ENCODE peak calls at places on chromosome 21, in seven cellular contexts. One of them, this sample, is unnamed.

GRCh38 chr21:8990326-8991087 is 1530.9 kb upstream of the TPTE start:
- DNase-seq in NAMALWA: peak; percentile 23
- DNase-seq in amygdala: no peak
- DNase-seq in midbrain: no peak
- DNase-seq in left ventricle myocardium superior: no peak
- DNase-seq in SJSA1: no peak
- DNase-seq in NCI-H2081: no peak
- DNase-seq in this sample: no peak

GRCh38 chr21:29323189-29323588 is 24.5 kb downstream of the BACH1 start:
- DNase-seq in NAMALWA: no peak
- DNase-seq in amygdala: no peak
- DNase-seq in midbrain: no peak
- DNase-seq in left ventricle myocardium superior: no peak
- DNase-seq in SJSA1: no peak
- DNase-seq in NCI-H2081: no peak
- DNase-seq in this sample: no peak

GRCh38 chr21:44509539-44509938 is 30.5 kb downstream of the KRTAP10-1 start:
- DNase-seq in NAMALWA: peak; percentile 35
- DNase-seq in amygdala: no peak
- DNase-seq in midbrain: peak; percentile 13
- DNase-seq in left ventricle myocardium superior: peak; percentile 91
- DNase-seq in SJSA1: no peak
- DNase-seq in NCI-H2081: peak; percentile 65
- DNase-seq in this sample: peak; percentile 10

GRCh38 chr21:29091032-29091431 is 17.6 kb upstream of the CCT8 start:
- DNase-seq in NAMALWA: no peak
- DNase-seq in amygdala: no peak
- DNase-seq in midbrain: no peak
- DNase-seq in left ventricle myocardium superior: no peak
- DNase-seq in SJSA1: no peak
- DNase-seq in NCI-H2081: no peak
- DNase-seq in this sample: no peak

GRCh38 chr21:28960245-28960644 is 32.4 kb downstream of the LTN1 start:
- DNase-seq in NAMALWA: no peak
- DNase-seq in amygdala: no peak
- DNase-seq in midbrain: no peak
- DNase-seq in left ventricle myocardium superior: no peak
- DNase-seq in SJSA1: no peak
- DNase-seq in NCI-H2081: no peak
- DNase-seq in this sample: no peak

GRCh38 chr21:42187976-42188653 is 30.8 kb upstream of the ABCG1 start:
- DNase-seq in NAMALWA: peak; percentile 89
- DNase-seq in amygdala: no peak
- DNase-seq in midbrain: peak; percentile 42
- DNase-seq in left ventricle myocardium superior: peak; percentile 49
- DNase-seq in SJSA1: no peak
- DNase-seq in NCI-H2081: no peak
- DNase-seq in this sample: peak; percentile 95

GRCh38 chr21:33998402-33998801 is 75.0 kb upstream of the MRPS6 start:
- DNase-seq in NAMALWA: no peak
- DNase-seq in amygdala: no peak
- DNase-seq in midbrain: no peak
- DNase-seq in left ventricle myocardium superior: no peak
- DNase-seq in SJSA1: no peak
- DNase-seq in NCI-H2081: no peak
- DNase-seq in this sample: no peak

GRCh38 chr21:38852278-38852677 is 46.5 kb downstream of the ETS2 start:
- DNase-seq in NAMALWA: no peak
- DNase-seq in amygdala: no peak
- DNase-seq in midbrain: no peak
- DNase-seq in left ventricle myocardium superior: no peak
- DNase-seq in SJSA1: no peak
- DNase-seq in NCI-H2081: no peak
- DNase-seq in this sample: no peak

GRCh38 chr21:38819719-38820147 is 14.0 kb downstream of the ETS2 start:
- DNase-seq in NAMALWA: no peak
- DNase-seq in amygdala: no peak
- DNase-seq in midbrain: no peak
- DNase-seq in left ventricle myocardium superior: no peak
- DNase-seq in SJSA1: peak; percentile 94
- DNase-seq in NCI-H2081: no peak
- DNase-seq in this sample: no peak

GRCh38 chr21:27212444-27212843 is 245.6 kb upstream of the ADAMTS5 start:
- DNase-seq in NAMALWA: no peak
- DNase-seq in amygdala: no peak
- DNase-seq in midbrain: no peak
- DNase-seq in left ventricle myocardium superior: no peak
- DNase-seq in SJSA1: no peak
- DNase-seq in NCI-H2081: no peak
- DNase-seq in this sample: no peak

GRCh38 chr21:25512095-25513086 is 94.9 kb downstream of the MRPL39 start:
- DNase-seq in NAMALWA: no peak
- DNase-seq in amygdala: no peak
- DNase-seq in midbrain: no peak
- DNase-seq in left ventricle myocardium superior: no peak
- DNase-seq in SJSA1: no peak
- DNase-seq in NCI-H2081: no peak
- DNase-seq in this sample: no peak

This sample was measured in GF-D8.